ENCODE peak calls at places on chromosomes 2 and 18, in eight cellular contexts. Y, H, T, R, Q, G, U and Z are unnamed samples.

GRCh38 chr2:228875152-228875875 is 395.8 kb downstream of the PID1 start:
- DNase-seq in Y (no peak), H (no peak), T (peak), R (no peak), Q (no peak), G (peak), U (no peak), Z (no peak)

GRCh38 chr2:227613272-227613660 is 1.4 kb downstream of the SCYGR3 start:
- DNase-seq in Y (no peak), H (no peak), T (no peak), R (no peak), Q (no peak), G (no peak), U (no peak), Z (no peak)

GRCh38 chr18:49052891-49053644 is 102.3 kb upstream of the SMAD7 start:
- DNase-seq in Y (peak), H (no peak), T (no peak), R (no peak), Q (no peak), G (peak), U (no peak), Z (no peak)

GRCh38 chr18:11992096-11992785 is 10.9 kb downstream of the IMPA2 start:
- DNase-seq in Y (no peak), H (no peak), T (peak), R (no peak), Q (no peak), G (no peak), U (no peak), Z (no peak)

GRCh38 chr2:232321156-232321816 is 57.3 kb upstream of the ALPP start:
- DNase-seq in Y (peak), H (no peak), T (no peak), R (no peak), Q (no peak), G (no peak), U (peak), Z (no peak)

GRCh38 chr2:19786408-19787058 is 115.2 kb downstream of the TTC32 start:
- DNase-seq in Y (no peak), H (no peak), T (peak), R (no peak), Q (no peak), G (peak), U (peak), Z (no peak)

GRCh38 chr18:55588001-55588875 is at the start of gene TCF4:
- DNase-seq in Y (peak), H (peak), T (peak), R (no peak), Q (peak), G (peak), U (peak), Z (peak)

GRCh38 chr2:236935656-236936445 is 149.8 kb upstream of the COPS8 start:
- DNase-seq in Y (no peak), H (no peak), T (no peak), R (no peak), Q (no peak), G (no peak), U (no peak), Z (no peak)

GRCh38 chr2:58186501-58186900 is 54.6 kb downstream of the FANCL start:
- DNase-seq in Y (no peak), H (no peak), T (no peak), R (no peak), Q (no peak), G (no peak), U (peak), Z (no peak)

GRCh38 chr2:221517362-221518121 is 54.6 kb downstream of the EPHA4 start:
- DNase-seq in Y (peak), H (no peak), T (peak), R (no peak), Q (no peak), G (peak), U (peak), Z (no peak)

GRCh38 chr2:185208261-185208660 is 530.3 kb upstream of the FSIP2 start:
- DNase-seq in Y (no peak), H (peak), T (peak), R (no peak), Q (no peak), G (no peak), U (peak), Z (no peak)